ENCODE peak calls at places on chromosomes 12 and 14, in five cellular contexts. B is fibroblast of lung, H is fibroblast of pulmonary artery, Z is right lobe of liver, J is tibial artery. N is an unnamed sample.

GRCh38 chr12:43100231-43100630 is 451.8 kb downstream of the ADAMTS20 start:
- DNase-seq in B (no peak), H (no peak), Z (no peak), J (no peak), N (no peak)

GRCh38 chr12:53510181-53510812 is 3.0 kb upstream of the NPFF start:
- DNase-seq in B (no peak), H (no peak), Z (no peak), J (peak; percentile 57), N (no peak)

GRCh38 chr14:29930283-29930682 is 2.6 kb upstream of the PRKD1 start:
- DNase-seq in B (peak; percentile 35), H (peak; percentile 53), Z (no peak), J (no peak), N (no peak)

GRCh38 chr14:82113710-82114109 is 580.1 kb upstream of the SEL1L start:
- DNase-seq in B (no peak), H (no peak), Z (no peak), J (no peak), N (no peak)

GRCh38 chr14:102923201-102923919 is 897 bp downstream of the AMN start:
- DNase-seq in B (no peak), H (no peak), Z (peak; percentile 53), J (no peak), N (no peak)

GRCh38 chr14:90616881-90617280 is 199.3 kb downstream of the TTC7B start:
- DNase-seq in B (no peak), H (peak; percentile 20), Z (no peak), J (no peak), N (no peak)

GRCh38 chr12:10305411-10305810 is 2.3 kb upstream of the KLRD1 start:
- DNase-seq in B (no peak), H (no peak), Z (no peak), J (no peak), N (no peak)

GRCh38 chr12:130079254-130079653 is 83.0 kb upstream of the FZD10 start:
- DNase-seq in B (no peak), H (no peak), Z (no peak), J (no peak), N (no peak)

GRCh38 chr14:102279282-102279681 is 25.7 kb downstream of the MOK start:
- DNase-seq in B (no peak), H (no peak), Z (no peak), J (no peak), N (no peak)

GRCh38 chr12:105378821-105379400 is 48.4 kb downstream of the C12orf75 start:
- DNase-seq in B (peak; percentile 14), H (peak; percentile 24), Z (no peak), J (no peak), N (no peak)

GRCh38 chr12:64781374-64782029 is 22.3 kb upstream of the GNS start:
- DNase-seq in B (no peak), H (no peak), Z (no peak), J (no peak), N (no peak)

GRCh38 chr14:75083271-75083670 is 13.8 kb downstream of the ZC2HC1C start:
- DNase-seq in B (no peak), H (no peak), Z (no peak), J (no peak), N (no peak)

GRCh38 chr12:109753054-109753401 is 39.4 kb downstream of the FAM222A start:
- DNase-seq in B (no peak), H (no peak), Z (peak; percentile 33), J (peak; percentile 41), N (no peak)

GRCh38 chr12:39138268-39138667 is 232.9 kb upstream of the CPNE8 start:
- DNase-seq in B (no peak), H (no peak), Z (no peak), J (no peak), N (no peak)

GRCh38 chr12:807041-807717 is 54.8 kb downstream of the WNK1 start:
- DNase-seq in B (no peak), H (no peak), Z (no peak), J (no peak), N (no peak)

GRCh38 chr12:27460471-27460978 is 14.0 kb downstream of the SMCO2 start:
- DNase-seq in B (no peak), H (peak; percentile 84), Z (no peak), J (no peak), N (no peak)

GRCh38 chr12:138898-139534 is 72.4 kb downstream of the IQSEC3 start:
- DNase-seq in B (peak; percentile 4), H (peak; percentile 12), Z (no peak), J (no peak), N (no peak)

GRCh38 chr12:132145334-132145733 is 1.1 kb downstream of the NOC4L start:
- DNase-seq in B (no peak), H (no peak), Z (no peak), J (no peak), N (no peak)

GRCh38 chr12:108939594-108939993 is 59.7 kb downstream of the DAO start:
- DNase-seq in B (peak; percentile 6), H (peak; percentile 27), Z (no peak), J (no peak), N (no peak)

GRCh38 chr14:54818201-54819133 is 84.2 kb downstream of the GCH1 start:
- DNase-seq in B (peak; percentile 53), H (peak; percentile 74), Z (no peak), J (no peak), N (no peak)

GRCh38 chr12:116415408-116416108 is 138.1 kb upstream of the MED13L start:
- DNase-seq in B (no peak), H (no peak), Z (no peak), J (no peak), N (no peak)

GRCh38 chr12:51883998-51884675 is 3.8 kb upstream of the ANKRD33 start:
- DNase-seq in B (no peak), H (no peak), Z (no peak), J (no peak), N (no peak)

GRCh38 chr12:114733919-114734318 is 49.9 kb upstream of the TBX3 start:
- DNase-seq in B (no peak), H (no peak), Z (no peak), J (no peak), N (no peak)

GRCh38 chr14:95196268-95196667 is 38.9 kb upstream of the DICER1 start:
- DNase-seq in B (no peak), H (peak; percentile 18), Z (no peak), J (no peak), N (no peak)

GRCh38 chr12:9341260-9341585 is 133.0 kb upstream of the PZP start:
- DNase-seq in B (no peak), H (no peak), Z (no peak), J (no peak), N (no peak)

GRCh38 chr14:76920572-76921175 is 94.5 kb downstream of the LRRC74A start:
- DNase-seq in B (no peak), H (peak; percentile 49), Z (no peak), J (no peak), N (no peak)

GRCh38 chr14:76918176-76918750 is 92.1 kb downstream of the LRRC74A start:
- DNase-seq in B (peak; percentile 94), H (peak; percentile 92), Z (peak; percentile 67), J (peak; percentile 91), N (no peak)

GRCh38 chr14:76919431-76919810 is 93.2 kb downstream of the LRRC74A start:
- DNase-seq in B (no peak), H (no peak), Z (no peak), J (no peak), N (no peak)

GRCh38 chr14:76918751-76919421 is 92.7 kb downstream of the LRRC74A start:
- DNase-seq in B (peak; percentile 99), H (peak; percentile 99), Z (peak; percentile 95), J (peak; percentile 100), N (peak; percentile 89)

DNA sequence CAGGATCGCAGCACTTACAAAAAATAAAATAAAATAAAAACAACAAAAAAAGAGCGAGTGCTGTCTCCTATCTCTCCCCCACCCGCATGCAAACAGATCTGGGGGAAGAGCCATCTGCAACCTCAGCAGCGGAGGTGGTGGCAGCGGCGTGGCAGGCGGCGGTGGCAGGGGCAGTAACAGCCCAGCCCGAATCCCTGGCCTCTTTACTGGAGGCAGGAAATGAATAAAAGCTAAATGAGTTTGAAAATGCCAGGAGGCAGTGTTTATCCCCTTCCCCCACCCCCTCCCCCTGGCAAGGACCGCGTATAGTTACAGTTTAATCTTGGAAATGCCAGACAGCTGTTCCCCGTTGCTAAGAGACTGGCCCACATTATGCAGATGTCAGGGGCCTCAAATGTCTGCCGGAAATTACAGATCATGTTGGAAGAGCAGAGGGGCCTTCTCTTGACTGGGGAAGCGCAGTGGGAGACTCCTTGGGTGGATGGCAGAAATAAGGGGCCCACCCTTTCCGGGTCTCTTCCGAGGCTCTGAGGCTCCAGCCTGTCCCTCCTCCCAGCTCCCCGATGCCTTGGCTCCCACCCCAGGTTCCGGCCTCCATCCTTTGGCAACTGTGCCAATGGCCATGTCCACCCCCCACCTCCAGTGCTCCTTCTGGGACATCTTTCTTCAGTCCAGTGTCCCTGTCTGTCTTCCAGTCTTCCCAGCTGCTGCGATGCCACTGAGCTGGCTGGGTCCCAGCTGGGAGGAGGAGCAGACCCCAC is 93.8 kb downstream of the LRRC74A start:
- DNase-seq in B (peak; percentile 91), H (peak; percentile 96), Z (no peak), J (peak; percentile 74), N (no peak)
- H3K4me3 ChIP-seq in B (no peak overlapping the region), H (peak overlapping the region; percentile 25), Z (no peak overlapping the region), J (no peak overlapping the region), N (peak overlapping the region; percentile 12)

DNA sequence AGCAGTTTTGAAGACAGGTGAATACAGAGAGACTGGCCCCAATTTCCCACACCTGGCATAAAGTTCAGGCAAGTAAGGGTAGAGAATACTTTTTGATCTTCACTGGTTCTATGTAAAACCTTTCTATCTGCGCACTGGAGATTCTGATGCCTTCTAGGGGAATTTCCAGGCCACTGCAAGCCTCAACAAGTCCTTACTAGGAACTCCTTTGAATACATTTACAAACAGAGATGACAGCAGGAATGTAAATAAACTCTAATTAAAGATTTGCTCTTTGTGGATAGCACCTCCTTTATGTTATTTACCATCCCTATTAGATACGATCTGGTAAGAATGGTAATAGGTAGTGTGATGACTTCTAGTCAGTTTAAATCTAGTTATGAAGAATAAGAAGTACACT is 69.2 kb downstream of the NTN4 start:
- DNase-seq in B (peak; percentile 12), H (no peak), Z (no peak), J (no peak), N (no peak)
- TF ChIP-seq CTCF in B (peak; percentile 29), H (no peak), Z (no peak), J (no peak), N (no peak)

GRCh38 chr12:100101000-100101399 is 41.7 kb downstream of the BLTP3B start:
- DNase-seq in B (no peak), H (no peak), Z (no peak), J (no peak), N (no peak)
- H3K4me3 ChIP-seq in B (no peak overlapping the region), H (no peak overlapping the region), Z (no peak overlapping the region), J (no peak overlapping the region), N (no peak overlapping the region)

DNA sequence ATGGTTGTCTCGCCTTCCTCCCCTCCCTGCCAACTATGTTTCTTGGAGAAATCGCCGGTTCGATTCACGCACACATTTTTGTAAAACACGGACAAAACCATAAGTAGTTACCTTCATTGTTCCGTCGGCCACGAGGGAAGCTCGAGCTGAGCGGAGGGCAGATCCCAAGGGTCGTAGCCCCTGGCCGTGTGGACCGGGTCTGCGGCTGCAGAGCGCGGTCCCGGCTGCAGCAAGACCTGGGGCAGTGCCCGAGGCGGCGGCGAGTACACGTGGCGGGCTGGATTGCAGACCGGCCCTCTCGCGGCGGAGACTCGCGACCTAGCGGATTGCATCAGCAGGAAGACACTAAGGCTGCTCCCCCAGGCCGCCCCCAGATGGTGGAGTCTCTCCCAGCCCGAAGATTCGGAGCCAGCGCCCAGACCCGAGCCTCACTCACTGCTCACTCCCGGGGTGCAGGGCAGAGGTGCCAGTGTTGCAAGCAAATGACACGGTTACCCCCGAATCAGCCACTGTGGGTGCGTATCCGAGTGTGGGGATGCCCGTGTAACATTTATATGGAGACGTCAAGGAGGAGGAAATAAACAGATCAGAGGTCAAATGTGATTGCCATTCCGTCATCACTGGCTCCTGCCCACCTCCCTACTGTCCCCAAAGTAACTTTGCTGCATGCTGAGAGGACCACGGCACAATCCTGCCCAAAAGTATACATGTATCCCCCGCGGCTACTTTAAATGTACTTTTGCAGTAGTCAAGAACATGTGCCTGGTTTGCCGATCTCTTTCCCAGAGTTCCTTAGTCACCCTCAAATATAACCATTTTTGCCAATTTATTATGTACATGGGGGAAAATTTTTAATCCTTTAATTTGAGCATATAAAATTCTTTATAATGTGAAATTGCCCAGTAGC is at the start of gene BCAT1:
- DNase-seq in B (peak; percentile 86), H (peak; percentile 85), Z (peak; percentile 74), J (peak; percentile 78), N (peak; percentile 56)
- TF ChIP-seq CTCF in B (peak; percentile 26), H (peak; percentile 15), Z (no peak), J (no peak), N (no peak)